ENCODE peak calls at places on chromosome 1, in seven cellular contexts. One of them, this sample, is unnamed.

GRCh38 chr1:233372218-233373125 is 44.9 kb downstream of the MAP3K21 start:
- DNase-seq in RWPE1: no peak
- DNase-seq in GM13977: no peak
- DNase-seq in GM19239: no peak
- DNase-seq in left ventricle myocardium inferior: no peak
- DNase-seq in sigmoid colon: no peak
- DNase-seq in HuH-7: no peak
- DNase-seq in this sample: no peak

GRCh38 chr1:15286452-15286851 is 39.4 kb downstream of the FHAD1 start:
- DNase-seq in HuH-7: no peak
- DNase-seq in GM19239: no peak
- DNase-seq in GM13977: no peak
- DNase-seq in RWPE1: no peak
- DNase-seq in left ventricle myocardium inferior: no peak
- DNase-seq in sigmoid colon: no peak
- DNase-seq in this sample: no peak

GRCh38 chr1:193222079-193222615 is 35.7 kb upstream of the B3GALT2 start:
- DNase-seq in sigmoid colon: no peak
- DNase-seq in GM13977: no peak
- DNase-seq in HuH-7: no peak
- DNase-seq in RWPE1: no peak
- DNase-seq in left ventricle myocardium inferior: no peak
- DNase-seq in GM19239: no peak
- DNase-seq in this sample: no peak

GRCh38 chr1:209648366-209648765 is 3.9 kb downstream of the LAMB3 start:
- DNase-seq in RWPE1: no peak
- DNase-seq in GM19239: no peak
- DNase-seq in HuH-7: no peak
- DNase-seq in left ventricle myocardium inferior: no peak
- DNase-seq in sigmoid colon: no peak
- DNase-seq in GM13977: no peak
- DNase-seq in this sample: no peak

GRCh38 chr1:94273111-94273510 is 35.7 kb upstream of the ARHGAP29 start:
- DNase-seq in sigmoid colon: no peak
- DNase-seq in HuH-7: no peak
- DNase-seq in RWPE1: no peak
- DNase-seq in GM13977: no peak
- DNase-seq in left ventricle myocardium inferior: no peak
- DNase-seq in GM19239: no peak
- DNase-seq in this sample: no peak

GRCh38 chr1:44260792-44261474 is 47.7 kb downstream of the DMAP1 start:
- DNase-seq in left ventricle myocardium inferior: no peak
- DNase-seq in GM19239: no peak
- DNase-seq in GM13977: peak; percentile 31
- DNase-seq in HuH-7: peak; percentile 82
- DNase-seq in RWPE1: no peak
- DNase-seq in sigmoid colon: no peak
- DNase-seq in this sample: no peak

GRCh38 chr1:21665711-21666571 is 3.2 kb downstream of the RAP1GAP start:
- DNase-seq in left ventricle myocardium inferior: peak; percentile 69
- DNase-seq in GM13977: no peak
- DNase-seq in HuH-7: no peak
- DNase-seq in sigmoid colon: peak; percentile 28
- DNase-seq in GM19239: no peak
- DNase-seq in RWPE1: no peak
- DNase-seq in this sample: no peak

GRCh38 chr1:150979723-150980056 is 2.4 kb upstream of the ANXA9 start:
- DNase-seq in GM19239: no peak
- DNase-seq in HuH-7: no peak
- DNase-seq in GM13977: no peak
- DNase-seq in sigmoid colon: no peak
- DNase-seq in left ventricle myocardium inferior: no peak
- DNase-seq in RWPE1: no peak
- DNase-seq in this sample: no peak

GRCh38 chr1:236524142-236524891 is 535 bp downstream of the LGALS8 start:
- DNase-seq in left ventricle myocardium inferior: no peak
- DNase-seq in RWPE1: peak; percentile 73
- DNase-seq in HuH-7: peak; percentile 78
- DNase-seq in GM19239: peak; percentile 59
- DNase-seq in GM13977: peak; percentile 85
- DNase-seq in sigmoid colon: peak; percentile 65
- DNase-seq in this sample: peak; percentile 49

GRCh38 chr1:148372731-148373130 is 110.4 kb downstream of the PPIAL4G start:
- DNase-seq in HuH-7: no peak
- DNase-seq in sigmoid colon: no peak
- DNase-seq in GM19239: no peak
- DNase-seq in left ventricle myocardium inferior: no peak
- DNase-seq in GM13977: no peak
- DNase-seq in RWPE1: no peak
- DNase-seq in this sample: peak; percentile 20